ENCODE peak calls at places on chromosomes 1 and 21, in four cellular contexts. Q is cortex of kidney, U is fibroblast of gingiva, J is mesendoderm. G is an unnamed sample.

GRCh38 chr1:245576323-245576722 is 421.5 kb downstream of the KIF26B start:
- DNase-seq in Q (no peak), U (no peak), J (peak; percentile 57), G (no peak)

GRCh38 chr1:22626219-22626902 is 10.1 kb upstream of the C1QA start:
- DNase-seq in Q (no peak), U (no peak), J (peak; percentile 59), G (peak; percentile 27)

GRCh38 chr21:42835611-42836401 is 43.5 kb downstream of the WDR4 start:
- DNase-seq in Q (no peak), U (no peak), J (no peak), G (no peak)

GRCh38 chr1:31867546-31867945 is 51.7 kb upstream of the SPOCD1 start:
- DNase-seq in Q (no peak), U (no peak), J (no peak), G (no peak)

GRCh38 chr1:116537439-116537838 is 33.4 kb downstream of the CD58 start:
- DNase-seq in Q (no peak), U (peak; percentile 67), J (peak; percentile 18), G (no peak)

GRCh38 chr1:85656948-85657347 is 51.3 kb downstream of the ZNHIT6 start:
- DNase-seq in Q (no peak), U (no peak), J (no peak), G (no peak)

GRCh38 chr1:17732475-17732874 is 22.7 kb upstream of the ACTL8 start:
- DNase-seq in Q (no peak), U (no peak), J (no peak), G (no peak)

GRCh38 chr1:235093013-235093618 is 35.5 kb downstream of the TOMM20 start:
- DNase-seq in Q (no peak), U (peak; percentile 68), J (peak; percentile 93), G (peak; percentile 89)

GRCh38 chr1:47460456-47460855 is 22.6 kb downstream of the FOXD2 start:
- DNase-seq in Q (no peak), U (no peak), J (no peak), G (no peak)

GRCh38 chr1:206809504-206810084 is 37.3 kb upstream of the IL10 start:
- DNase-seq in Q (no peak), U (peak; percentile 35), J (peak; percentile 77), G (no peak)

GRCh38 chr1:99855914-99856450 is 5.8 kb downstream of the AGL start:
- DNase-seq in Q (no peak), U (no peak), J (no peak), G (no peak)

GRCh38 chr1:234774971-234775370 is 165.0 kb upstream of the IRF2BP2 start:
- DNase-seq in Q (no peak), U (no peak), J (no peak), G (no peak)

GRCh38 chr1:82464362-82464931 is 663.7 kb downstream of the ADGRL2 start:
- DNase-seq in Q (no peak), U (peak; percentile 94), J (no peak), G (no peak)

GRCh38 chr1:197269053-197269452 is 1.0 kb downstream of the CRB1 start:
- DNase-seq in Q (no peak), U (no peak), J (no peak), G (no peak)

GRCh38 chr1:77891200-77891599 is 2.8 kb downstream of the NEXN start:
- DNase-seq in Q (no peak), U (no peak), J (no peak), G (no peak)

GRCh38 chr1:222310830-222311229 is 237.1 kb downstream of the HHIPL2 start:
- DNase-seq in Q (no peak), U (no peak), J (no peak), G (no peak)

GRCh38 chr1:5810131-5810530 is 182.1 kb downstream of the NPHP4 start:
- DNase-seq in Q (no peak), U (no peak), J (no peak), G (no peak)

GRCh38 chr1:232704256-232704655 is 74.3 kb upstream of the SIPA1L2 start:
- DNase-seq in Q (no peak), U (no peak), J (no peak), G (no peak)

GRCh38 chr1:193070395-193070753 is 11.0 kb downstream of the RO60 start:
- DNase-seq in Q (no peak), U (no peak), J (no peak), G (no peak)

GRCh38 chr1:154478639-154479038 is 23.4 kb upstream of the TDRD10 start:
- DNase-seq in Q (no peak), U (no peak), J (no peak), G (no peak)

GRCh38 chr1:212644866-212645556 is 36.5 kb downstream of the ATF3 start:
- DNase-seq in Q (no peak), U (no peak), J (no peak), G (no peak)

GRCh38 chr1:160258177-160258798 is 4.1 kb downstream of the DCAF8 start:
- DNase-seq in Q (no peak), U (no peak), J (no peak), G (no peak)

GRCh38 chr1:246608616-246609376 is 42.5 kb downstream of the CNST start:
- DNase-seq in Q (no peak), U (peak; percentile 79), J (peak; percentile 76), G (peak; percentile 63)

GRCh38 chr21:37227071-37228002 is 39.8 kb downstream of the VPS26C start:
- DNase-seq in Q (no peak), U (no peak), J (no peak), G (no peak)

GRCh38 chr1:115980998-115981993 is 5.0 kb downstream of the SLC22A15 start:
- DNase-seq in Q (no peak), U (peak; percentile 39), J (peak; percentile 91), G (peak; percentile 68)

GRCh38 chr1:109806733-109807397 is 43.1 kb upstream of the EPS8L3 start:
- DNase-seq in Q (no peak), U (peak; percentile 51), J (no peak), G (no peak)

GRCh38 chr1:236009857-236010256 is 55.0 kb downstream of the NID1 start:
- DNase-seq in Q (no peak), U (peak; percentile 95), J (no peak), G (no peak)

GRCh38 chr1:153627797-153628626 is at the start of gene S100A1:
- DNase-seq in Q (no peak), U (no peak), J (peak; percentile 35), G (no peak)